ENCODE peak calls at places on chromosome 10, in ten cellular contexts. U is stimulated activated CD4-positive, alpha-beta T cell treated with anti-CD3 and anti-CD28 coated beads, Interleukin-15, amount 100 ng/mL, for 24 hours; R is thoracic aorta; Y is activated naive CD4-positive, alpha-beta T cell; K is lung; S is GM19239; O is RPMI7951; W is T-cell; G is psoas muscle; P is right atrium auricular region. X is an unnamed sample.

GRCh38 chr10:88553116-88553752 is 29.9 kb downstream of the RNLS start:
- DNase-seq in U (peak; percentile 37), R (no peak), Y (no peak), K (no peak), S (peak; percentile 26), O (peak; percentile 65), W (peak; percentile 17), G (no peak), P (peak; percentile 61), X (no peak)

GRCh38 chr10:15571570-15571969 is 148.2 kb downstream of the ITGA8 start:
- DNase-seq in U (no peak), R (peak; percentile 25), Y (no peak), K (no peak), S (no peak), O (peak; percentile 84), W (no peak), G (no peak), P (no peak), X (peak; percentile 50)

GRCh38 chr10:131193923-131194322 is 117.6 kb downstream of the TCERG1L start:
- DNase-seq in U (no peak), R (no peak), Y (no peak), K (no peak), S (no peak), O (no peak), W (no peak), G (no peak), P (no peak), X (no peak)

GRCh38 chr10:58995058-58995596 is 181.3 kb upstream of the PHYHIPL start:
- DNase-seq in U (no peak), R (no peak), Y (no peak), K (no peak), S (no peak), O (no peak), W (no peak), G (no peak), P (no peak), X (no peak)

GRCh38 chr10:61760943-61761824 is 98.5 kb downstream of the CABCOCO1 start:
- DNase-seq in U (no peak), R (no peak), Y (no peak), K (no peak), S (no peak), O (peak; percentile 79), W (no peak), G (no peak), P (no peak), X (no peak)

GRCh38 chr10:18400201-18400910 is 251.0 kb downstream of the NSUN6 start:
- DNase-seq in U (peak; percentile 11), R (no peak), Y (no peak), K (no peak), S (no peak), O (no peak), W (no peak), G (no peak), P (no peak), X (no peak)

GRCh38 chr10:130395248-130395936 is 259.2 kb downstream of the GLRX3 start:
- DNase-seq in U (no peak), R (no peak), Y (no peak), K (no peak), S (no peak), O (no peak), W (no peak), G (no peak), P (peak; percentile 18), X (no peak)

GRCh38 chr10:122252805-122253204 is 18.3 kb upstream of the BTBD16 start:
- DNase-seq in U (no peak), R (no peak), Y (no peak), K (no peak), S (no peak), O (no peak), W (no peak), G (no peak), P (no peak), X (no peak)

GRCh38 chr10:79027147-79028055 is 41.4 kb upstream of the ZMIZ1 start:
- DNase-seq in U (no peak), R (no peak), Y (no peak), K (no peak), S (no peak), O (no peak), W (peak; percentile 69), G (peak; percentile 46), P (no peak), X (no peak)

GRCh38 chr10:101671453-101671852 is 23.5 kb downstream of the FBXW4 start:
- DNase-seq in U (no peak), R (no peak), Y (no peak), K (no peak), S (no peak), O (no peak), W (no peak), G (no peak), P (no peak), X (no peak)

GRCh38 chr10:124696446-124697392 is 47.5 kb downstream of the FAM53B start:
- DNase-seq in U (peak; percentile 37), R (no peak), Y (no peak), K (no peak), S (peak; percentile 74), O (no peak), W (no peak), G (peak; percentile 33), P (no peak), X (no peak)

GRCh38 chr10:78513330-78513729 is 479.7 kb downstream of the RPS24 start:
- DNase-seq in U (no peak), R (no peak), Y (no peak), K (peak; percentile 26), S (no peak), O (no peak), W (no peak), G (no peak), P (no peak), X (no peak)

GRCh38 chr10:4947635-4948596 is 15.3 kb upstream of the AKR1C1 start:
- DNase-seq in U (no peak), R (no peak), Y (no peak), K (no peak), S (no peak), O (peak; percentile 93), W (no peak), G (no peak), P (peak; percentile 75), X (no peak)

GRCh38 chr10:5892007-5892406 is 2.0 kb downstream of the FBH1 start:
- DNase-seq in U (no peak), R (no peak), Y (no peak), K (no peak), S (no peak), O (peak; percentile 77), W (no peak), G (no peak), P (no peak), X (no peak)

GRCh38 chr10:124917939-124918830 is 23.7 kb upstream of the ZRANB1 start:
- DNase-seq in U (peak; percentile 5), R (no peak), Y (no peak), K (no peak), S (no peak), O (peak; percentile 58), W (no peak), G (no peak), P (no peak), X (no peak)

GRCh38 chr10:86377797-86378146 is 11.2 kb upstream of the GRID1 start:
- DNase-seq in U (no peak), R (no peak), Y (no peak), K (no peak), S (no peak), O (no peak), W (no peak), G (no peak), P (no peak), X (no peak)

GRCh38 chr10:62811159-62811875 is 4.8 kb downstream of the EGR2 start:
- DNase-seq in U (peak; percentile 88), R (no peak), Y (no peak), K (no peak), S (no peak), O (no peak), W (no peak), G (no peak), P (no peak), X (no peak)

GRCh38 chr10:76284351-76284750 is 852.9 kb downstream of the LRMDA start:
- DNase-seq in U (no peak), R (no peak), Y (no peak), K (no peak), S (no peak), O (no peak), W (no peak), G (no peak), P (no peak), X (no peak)

GRCh38 chr10:96721207-96721572 is 876 bp upstream of the PIK3AP1 start:
- DNase-seq in U (no peak), R (no peak), Y (no peak), K (no peak), S (no peak), O (no peak), W (no peak), G (no peak), P (no peak), X (no peak)